ENCODE peak calls at places on chromosomes 2 and 18, in seven cellular contexts. Z, F, I, O, T, Q and L are unnamed samples.

GRCh38 chr18:56202567-56203136 is 435.7 kb downstream of the TXNL1 start:
- DNase-seq in Z (no peak), F (no peak), I (no peak), O (no peak), T (no peak), Q (no peak), L (no peak)

GRCh38 chr2:133054297-133054696 is 384.3 kb upstream of the LYPD1 start:
- DNase-seq in Z (no peak), F (no peak), I (no peak), O (no peak), T (no peak), Q (no peak), L (no peak)

GRCh38 chr2:236919209-236919608 is 166.5 kb upstream of the COPS8 start:
- DNase-seq in Z (no peak), F (no peak), I (no peak), O (no peak), T (no peak), Q (no peak), L (no peak)

GRCh38 chr2:120379916-120380893 is 34.3 kb downstream of the INHBB start:
- DNase-seq in Z (no peak), F (no peak), I (no peak), O (no peak), T (no peak), Q (no peak), L (no peak)

GRCh38 chr18:2907459-2908145 is 60.8 kb downstream of the EMILIN2 start:
- DNase-seq in Z (no peak), F (no peak), I (peak), O (no peak), T (no peak), Q (no peak), L (no peak)

GRCh38 chr18:57951110-57951796 is 92.8 kb upstream of the NEDD4L start:
- DNase-seq in Z (no peak), F (peak), I (no peak), O (no peak), T (no peak), Q (no peak), L (no peak)

GRCh38 chr2:56182420-56182819 is 1.4 kb upstream of the CCDC85A start:
- DNase-seq in Z (no peak), F (no peak), I (no peak), O (no peak), T (no peak), Q (no peak), L (no peak)

GRCh38 chr2:234996467-234997270 is 44.9 kb downstream of the SH3BP4 start:
- DNase-seq in Z (peak), F (peak), I (no peak), O (no peak), T (no peak), Q (no peak), L (no peak)

GRCh38 chr2:29703336-29703735 is 218.1 kb downstream of the ALK start:
- DNase-seq in Z (no peak), F (no peak), I (no peak), O (no peak), T (no peak), Q (no peak), L (no peak)

GRCh38 chr2:7838636-7839035 is 843.2 kb upstream of the ID2 start:
- DNase-seq in Z (no peak), F (no peak), I (no peak), O (no peak), T (no peak), Q (no peak), L (no peak)

GRCh38 chr2:181304011-181304844 is 153.0 kb upstream of the ITGA4 start:
- DNase-seq in Z (no peak), F (no peak), I (no peak), O (no peak), T (no peak), Q (no peak), L (no peak)

GRCh38 chr2:152330235-152330866 is 4.6 kb upstream of the FMNL2 start:
- DNase-seq in Z (no peak), F (no peak), I (no peak), O (no peak), T (no peak), Q (no peak), L (no peak)

GRCh38 chr2:241702155-241702404 is 241 bp downstream of the ING5 start:
- DNase-seq in Z (peak), F (no peak), I (peak), O (no peak), T (peak), Q (peak), L (no peak)

GRCh38 chr2:209629622-209630021 is 142.0 kb upstream of the UNC80 start:
- DNase-seq in Z (no peak), F (no peak), I (no peak), O (no peak), T (no peak), Q (no peak), L (no peak)

GRCh38 chr2:12277305-12278034 is 439.3 kb upstream of the TRIB2 start:
- DNase-seq in Z (no peak), F (no peak), I (no peak), O (no peak), T (peak), Q (no peak), L (no peak)

GRCh38 chr2:37698931-37699481 is 27.6 kb upstream of the CDC42EP3 start:
- DNase-seq in Z (no peak), F (no peak), I (no peak), O (no peak), T (no peak), Q (no peak), L (no peak)

GRCh38 chr2:98465456-98466201 is 21.0 kb downstream of the INPP4A start:
- DNase-seq in Z (no peak), F (no peak), I (peak), O (no peak), T (peak), Q (peak), L (no peak)

GRCh38 chr2:170165129-170165528 is 12.8 kb upstream of the MYO3B start:
- DNase-seq in Z (no peak), F (no peak), I (no peak), O (no peak), T (no peak), Q (no peak), L (no peak)

GRCh38 chr2:214203744-214204289 is 207.0 kb upstream of the VWC2L start:
- DNase-seq in Z (no peak), F (no peak), I (no peak), O (no peak), T (no peak), Q (no peak), L (no peak)
- TF ChIP-seq JUND in Z (no peak), F (no peak), I (no peak), O (no peak), T (no peak), Q (no peak), L (no peak)

GRCh38 chr2:9973691-9974090 is 22.2 kb downstream of the GRHL1 start:
- DNase-seq in Z (no peak), F (no peak), I (no peak), O (no peak), T (no peak), Q (no peak), L (no peak)
- TF ChIP-seq JUND in Z (no peak), F (no peak), I (no peak), O (no peak), T (no peak), Q (no peak), L (no peak)

GRCh38 chr18:12593861-12594260 is 64.0 kb downstream of the SPIRE1 start:
- DNase-seq in Z (no peak), F (no peak), I (no peak), O (no peak), T (no peak), Q (no peak), L (no peak)
- TF ChIP-seq JUND in Z (no peak), F (no peak), I (no peak), O (no peak), T (no peak), Q (no peak), L (no peak)

GRCh38 chr2:190110699-190111098 is 48.2 kb upstream of the MSTN start:
- DNase-seq in Z (no peak), F (no peak), I (no peak), O (no peak), T (no peak), Q (no peak), L (no peak)

GRCh38 chr2:190113000-190113399 is 50.5 kb upstream of the MSTN start:
- DNase-seq in Z (no peak), F (no peak), I (no peak), O (no peak), T (no peak), Q (no peak), L (no peak)

GRCh38 chr2:190107409-190107808 is 44.9 kb upstream of the MSTN start:
- DNase-seq in Z (no peak), F (no peak), I (no peak), O (no peak), T (no peak), Q (no peak), L (no peak)

GRCh38 chr2:190110131-190110530 is 47.6 kb upstream of the MSTN start:
- DNase-seq in Z (no peak), F (no peak), I (no peak), O (no peak), T (no peak), Q (no peak), L (no peak)

GRCh38 chr2:190111166-190111565 is 48.6 kb upstream of the MSTN start:
- DNase-seq in Z (no peak), F (no peak), I (no peak), O (no peak), T (no peak), Q (no peak), L (no peak)
- TF ChIP-seq JUND in Z (no peak), F (no peak), I (no peak), O (no peak), T (no peak), Q (no peak), L (no peak)

GRCh38 chr18:76480913-76481312 is 14.1 kb downstream of the ZNF516 start:
- DNase-seq in Z (no peak), F (peak), I (no peak), O (no peak), T (no peak), Q (no peak), L (no peak)

GRCh38 chr18:76474824-76475223 is 20.2 kb downstream of the ZNF516 start:
- DNase-seq in Z (no peak), F (no peak), I (no peak), O (no peak), T (no peak), Q (no peak), L (no peak)

GRCh38 chr18:76475450-76476203 is 19.4 kb downstream of the ZNF516 start:
- DNase-seq in Z (no peak), F (no peak), I (peak), O (no peak), T (no peak), Q (no peak), L (no peak)

GRCh38 chr18:76479351-76480238 is 15.4 kb downstream of the ZNF516 start:
- DNase-seq in Z (no peak), F (no peak), I (no peak), O (no peak), T (no peak), Q (no peak), L (no peak)

DNA sequence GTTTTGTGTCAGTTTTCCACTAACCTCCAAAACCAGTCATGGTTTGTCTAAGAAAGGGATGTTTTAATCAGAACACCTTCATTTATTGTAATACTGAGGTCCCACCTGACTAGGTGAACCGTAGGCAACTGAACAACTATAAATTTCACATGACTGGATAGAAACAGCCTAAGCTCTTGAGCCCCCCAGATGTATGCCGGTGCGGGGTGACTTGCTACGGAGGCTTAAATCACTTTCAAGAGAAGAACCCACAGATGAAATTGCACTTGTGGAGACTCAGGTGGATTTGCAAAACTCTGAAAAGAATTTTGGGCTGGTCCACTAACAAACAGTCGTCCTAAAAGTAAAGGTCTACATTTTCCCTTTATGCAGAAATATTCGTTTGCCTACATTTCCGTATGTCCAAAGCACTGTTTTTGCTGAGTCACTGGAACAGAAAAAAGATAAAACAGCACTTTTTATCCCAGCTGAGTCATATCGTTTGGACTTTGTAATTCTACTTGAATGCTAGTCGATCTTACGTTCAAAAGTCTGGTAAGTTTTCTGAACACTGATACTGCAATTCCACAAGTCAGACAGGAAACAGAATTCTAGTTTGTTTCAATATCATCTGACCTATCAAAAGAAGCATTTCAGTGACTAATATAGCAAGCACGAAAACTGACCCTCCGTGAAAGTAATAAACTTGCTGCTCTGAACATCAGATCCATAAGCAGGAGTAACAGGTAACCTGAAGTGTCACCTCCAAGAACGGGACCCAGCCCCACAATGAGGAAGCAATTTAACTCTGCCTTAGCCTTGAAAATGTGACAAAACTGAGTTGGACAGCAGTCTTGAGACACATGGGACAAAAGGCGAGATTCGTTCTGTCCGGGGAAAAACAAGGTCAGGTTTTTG is 18.1 kb downstream of the ZNF516 start:
- DNase-seq in Z (no peak), F (peak), I (no peak), O (no peak), T (no peak), Q (no peak), L (no peak)
- TF ChIP-seq JUND in Z (no peak), F (no peak), I (peak), O (peak), T (peak), Q (no peak), L (no peak)

GRCh38 chr2:231604101-231604684 is 11.5 kb downstream of the TEX44 start:
- DNase-seq in Z (peak), F (peak), I (no peak), O (no peak), T (peak), Q (no peak), L (no peak)
- TF ChIP-seq JUND in Z (no peak), F (no peak), I (no peak), O (no peak), T (no peak), Q (no peak), L (no peak)

DNA sequence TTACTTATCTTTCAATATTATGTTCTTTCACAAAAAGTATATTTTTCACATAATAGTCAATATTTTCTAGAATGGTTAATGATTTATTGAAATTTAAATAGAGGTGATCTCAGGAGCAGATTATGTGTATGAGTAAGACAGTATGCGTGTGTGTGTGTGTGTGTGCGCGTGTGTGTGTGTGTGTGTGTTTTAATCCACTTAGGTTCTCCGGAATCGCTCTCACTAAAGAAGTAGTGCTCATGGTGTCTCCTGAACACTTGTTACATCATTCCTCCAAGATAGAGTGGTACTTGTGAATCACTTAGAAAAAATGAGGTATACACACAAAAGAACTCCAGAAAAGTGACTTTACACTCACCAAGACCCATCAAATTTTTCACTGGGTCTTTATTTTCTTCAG is 91.0 kb upstream of the KCNH7 start:
- DNase-seq in Z (no peak), F (no peak), I (no peak), O (no peak), T (no peak), Q (no peak), L (no peak)
- TF ChIP-seq JUND in Z (no peak), F (no peak), I (no peak), O (no peak), T (no peak), Q (no peak), L (no peak)